ENCODE peak calls at places on chromosome 16, in ten cellular contexts. One of them, this sample, is unnamed.
A peak's percentile ranks its signal among the peaks of the same experiment; 100 is the strongest.

GRCh38 chr16:73209190-73209589 is 161.3 kb upstream of the ZFHX3 start:
- DNase-seq in NCI-H524: no peak
- DNase-seq in T1000: no peak
- DNase-seq in aorta: no peak
- DNase-seq in kidney tubule cell: no peak
- DNase-seq in mucosa of descending colon: no peak
- DNase-seq in AG08395: no peak
- DNase-seq in lower leg skin: no peak
- DNase-seq in GM04503: no peak
- DNase-seq in effector memory CD8-positive, alpha-beta T cell: no peak
- DNase-seq in this sample: no peak

GRCh38 chr16:57039148-57039812 is 49.9 kb downstream of the NLRC5 start:
- DNase-seq in NCI-H524: no peak
- DNase-seq in T1000: no peak
- DNase-seq in aorta: no peak
- DNase-seq in kidney tubule cell: no peak
- DNase-seq in mucosa of descending colon: no peak
- DNase-seq in AG08395: peak; percentile 62
- DNase-seq in lower leg skin: no peak
- DNase-seq in GM04503: peak; percentile 37
- DNase-seq in effector memory CD8-positive, alpha-beta T cell: peak; percentile 27
- DNase-seq in this sample: no peak

GRCh38 chr16:30063893-30064745 is 1.4 kb upstream of the ALDOA start:
- DNase-seq in NCI-H524: peak; percentile 91
- DNase-seq in T1000: no peak
- DNase-seq in aorta: peak; percentile 88
- DNase-seq in kidney tubule cell: peak; percentile 71
- DNase-seq in mucosa of descending colon: peak; percentile 88
- DNase-seq in AG08395: no peak
- DNase-seq in lower leg skin: peak; percentile 73
- DNase-seq in GM04503: no peak
- DNase-seq in effector memory CD8-positive, alpha-beta T cell: peak; percentile 52
- DNase-seq in this sample: peak; percentile 89

GRCh38 chr16:58419241-58420012 is 27.2 kb downstream of the GINS3 start:
- DNase-seq in NCI-H524: no peak
- DNase-seq in T1000: no peak
- DNase-seq in aorta: no peak
- DNase-seq in kidney tubule cell: no peak
- DNase-seq in mucosa of descending colon: no peak
- DNase-seq in AG08395: no peak
- DNase-seq in lower leg skin: no peak
- DNase-seq in GM04503: no peak
- DNase-seq in effector memory CD8-positive, alpha-beta T cell: no peak
- DNase-seq in this sample: no peak

GRCh38 chr16:67613808-67614207 is 31.1 kb upstream of the CARMIL2 start:
- DNase-seq in NCI-H524: no peak
- DNase-seq in T1000: no peak
- DNase-seq in aorta: no peak
- DNase-seq in kidney tubule cell: no peak
- DNase-seq in mucosa of descending colon: no peak
- DNase-seq in AG08395: no peak
- DNase-seq in lower leg skin: no peak
- DNase-seq in GM04503: no peak
- DNase-seq in effector memory CD8-positive, alpha-beta T cell: no peak
- DNase-seq in this sample: no peak

GRCh38 chr16:54431041-54431996 is 144.7 kb upstream of the IRX3 start:
- DNase-seq in NCI-H524: no peak
- DNase-seq in T1000: no peak
- DNase-seq in aorta: no peak
- DNase-seq in kidney tubule cell: no peak
- DNase-seq in mucosa of descending colon: no peak
- DNase-seq in AG08395: peak; percentile 61
- DNase-seq in lower leg skin: no peak
- DNase-seq in GM04503: peak; percentile 21
- DNase-seq in effector memory CD8-positive, alpha-beta T cell: no peak
- DNase-seq in this sample: no peak

GRCh38 chr16:18842565-18842964 is 41.2 kb upstream of the ARL6IP1 start:
- DNase-seq in NCI-H524: no peak
- DNase-seq in T1000: no peak
- DNase-seq in aorta: no peak
- DNase-seq in kidney tubule cell: no peak
- DNase-seq in mucosa of descending colon: no peak
- DNase-seq in AG08395: no peak
- DNase-seq in lower leg skin: no peak
- DNase-seq in GM04503: no peak
- DNase-seq in effector memory CD8-positive, alpha-beta T cell: no peak
- DNase-seq in this sample: no peak

GRCh38 chr16:55657616-55658015 is 1.8 kb downstream of the SLC6A2 start:
- DNase-seq in NCI-H524: no peak
- DNase-seq in T1000: no peak
- DNase-seq in aorta: no peak
- DNase-seq in kidney tubule cell: no peak
- DNase-seq in mucosa of descending colon: no peak
- DNase-seq in AG08395: no peak
- DNase-seq in lower leg skin: no peak
- DNase-seq in GM04503: no peak
- DNase-seq in effector memory CD8-positive, alpha-beta T cell: no peak
- DNase-seq in this sample: no peak

GRCh38 chr16:79336437-79337229 is 263.9 kb downstream of the MAF start:
- DNase-seq in NCI-H524: no peak
- DNase-seq in T1000: no peak
- DNase-seq in aorta: no peak
- DNase-seq in kidney tubule cell: no peak
- DNase-seq in mucosa of descending colon: no peak
- DNase-seq in AG08395: no peak
- DNase-seq in lower leg skin: no peak
- DNase-seq in GM04503: no peak
- DNase-seq in effector memory CD8-positive, alpha-beta T cell: no peak
- DNase-seq in this sample: no peak

GRCh38 chr16:72963921-72964320 is 84.0 kb downstream of the ZFHX3 start:
- DNase-seq in NCI-H524: peak; percentile 21
- DNase-seq in T1000: no peak
- DNase-seq in aorta: no peak
- DNase-seq in kidney tubule cell: no peak
- DNase-seq in mucosa of descending colon: no peak
- DNase-seq in AG08395: no peak
- DNase-seq in lower leg skin: no peak
- DNase-seq in GM04503: no peak
- DNase-seq in effector memory CD8-positive, alpha-beta T cell: no peak
- DNase-seq in this sample: no peak

GRCh38 chr16:74611721-74612120 is 4.8 kb upstream of the GLG1 start:
- DNase-seq in NCI-H524: no peak
- DNase-seq in T1000: no peak
- DNase-seq in aorta: no peak
- DNase-seq in kidney tubule cell: no peak
- DNase-seq in mucosa of descending colon: no peak
- DNase-seq in AG08395: no peak
- DNase-seq in lower leg skin: no peak
- DNase-seq in GM04503: no peak
- DNase-seq in effector memory CD8-positive, alpha-beta T cell: no peak
- DNase-seq in this sample: no peak

GRCh38 chr16:67025151-67025550 is 3.8 kb upstream of the CBFB start:
- DNase-seq in NCI-H524: no peak
- DNase-seq in T1000: no peak
- DNase-seq in aorta: no peak
- DNase-seq in kidney tubule cell: no peak
- DNase-seq in mucosa of descending colon: no peak
- DNase-seq in AG08395: no peak
- DNase-seq in lower leg skin: no peak
- DNase-seq in GM04503: no peak
- DNase-seq in effector memory CD8-positive, alpha-beta T cell: no peak
- DNase-seq in this sample: no peak

GRCh38 chr16:53829186-53829747 is 125.3 kb downstream of the FTO start:
- DNase-seq in NCI-H524: no peak
- DNase-seq in T1000: no peak
- DNase-seq in aorta: no peak
- DNase-seq in kidney tubule cell: peak; percentile 71
- DNase-seq in mucosa of descending colon: no peak
- DNase-seq in AG08395: no peak
- DNase-seq in lower leg skin: no peak
- DNase-seq in GM04503: no peak
- DNase-seq in effector memory CD8-positive, alpha-beta T cell: no peak
- DNase-seq in this sample: no peak

GRCh38 chr16:4114257-4115208 is 1.7 kb downstream of the ADCY9 start:
- DNase-seq in NCI-H524: no peak
- DNase-seq in T1000: no peak
- DNase-seq in aorta: peak; percentile 78
- DNase-seq in kidney tubule cell: peak; percentile 23
- DNase-seq in mucosa of descending colon: no peak
- DNase-seq in AG08395: no peak
- DNase-seq in lower leg skin: no peak
- DNase-seq in GM04503: no peak
- DNase-seq in effector memory CD8-positive, alpha-beta T cell: no peak
- DNase-seq in this sample: no peak